ENCODE peak calls at places on chromosome 9, in nine cellular contexts. D is right lobe of liver, N is adipocyte, I is cardiac fibroblast, P is NCI-H1092, Y is fibroblast of the conjunctiva, E is IMR-90, G is lower leg skin, B is tibial artery. T is an unnamed sample.

GRCh38 chr9:134284273-134284672 is 42.0 kb upstream of the RXRA start:
- DNase-seq in E (no peak), B (no peak), Y (no peak), P (no peak), D (peak), I (no peak), G (no peak), N (no peak), T (no peak)

GRCh38 chr9:133184971-133185370 is 21.3 kb upstream of the GBGT1 start:
- DNase-seq in D (no peak), B (no peak), E (peak), Y (peak), G (peak), I (peak), N (peak), P (peak), T (peak)

GRCh38 chr9:110125763-110126351 is 82.1 kb downstream of the C9orf152 start:
- DNase-seq in Y (no peak), P (no peak), N (no peak), G (no peak), D (no peak), B (no peak), I (no peak), E (peak), T (no peak)

GRCh38 chr9:115494393-115494792 is 376.4 kb upstream of the TNC start:
- DNase-seq in N (peak), D (no peak), I (peak), E (no peak), B (peak), Y (no peak), G (no peak), P (no peak), T (peak)

GRCh38 chr9:136602193-136602885 is 56.5 kb upstream of the NOTCH1 start:
- DNase-seq in B (no peak), N (no peak), I (no peak), D (no peak), E (no peak), P (no peak), G (no peak), Y (no peak), T (no peak)

GRCh38 chr9:27548055-27548741 is 18.6 kb upstream of the MOB3B start:
- DNase-seq in Y (no peak), I (peak), N (peak), E (peak), G (no peak), B (no peak), D (no peak), P (peak), T (peak)

GRCh38 chr9:20478780-20479179 is 143.5 kb downstream of the MLLT3 start:
- DNase-seq in D (no peak), G (no peak), P (no peak), Y (no peak), I (no peak), N (no peak), E (no peak), B (no peak), T (no peak)

GRCh38 chr9:99778308-99778707 is 43.4 kb upstream of the NR4A3 start:
- DNase-seq in D (no peak), B (no peak), G (no peak), I (peak), N (peak), P (no peak), E (peak), Y (peak), T (peak)

GRCh38 chr9:13082796-13083195 is 196.7 kb downstream of the MPDZ start:
- DNase-seq in N (peak), D (no peak), I (no peak), Y (no peak), G (no peak), E (no peak), P (no peak), B (no peak), T (peak)

GRCh38 chr9:77495834-77496671 is 152.1 kb downstream of the GNA14 start:
- DNase-seq in E (peak), P (no peak), I (peak), D (no peak), N (peak), B (no peak), Y (peak), G (no peak), T (peak)

GRCh38 chr9:69104830-69105527 is 69.1 kb upstream of the TJP2 start:
- DNase-seq in I (no peak), P (no peak), B (no peak), N (no peak), Y (no peak), E (no peak), D (peak), G (peak), T (no peak)

GRCh38 chr9:123753011-123753410 is 176.9 kb downstream of the DENND1A start:
- DNase-seq in B (no peak), G (no peak), N (no peak), D (no peak), Y (no peak), E (no peak), P (no peak), I (no peak), T (peak)

GRCh38 chr9:530681-531080 is 310.8 kb upstream of the DMRT1 start:
- DNase-seq in B (peak), I (peak), E (peak), G (peak), Y (no peak), P (no peak), N (peak), D (no peak), T (peak)

GRCh38 chr9:6955251-6955921 is 197.6 kb downstream of the KDM4C start:
- DNase-seq in G (no peak), I (peak), Y (no peak), D (no peak), P (peak), B (no peak), E (peak), N (peak), T (peak)

GRCh38 chr9:93577045-93577939 is 908 bp downstream of the PHF2 start:
- DNase-seq in P (no peak), Y (no peak), I (no peak), N (peak), B (no peak), D (peak), E (no peak), G (no peak), T (peak)

GRCh38 chr9:98709968-98710965 is 1.5 kb upstream of the GABBR2 start:
- DNase-seq in P (no peak), D (no peak), G (no peak), E (peak), N (peak), Y (peak), B (no peak), I (peak), T (peak)

GRCh38 chr9:124493794-124494479 is 13.3 kb downstream of the NR5A1 start:
- DNase-seq in B (no peak), N (no peak), I (no peak), E (no peak), D (no peak), G (no peak), Y (no peak), P (no peak), T (no peak)

GRCh38 chr9:626591-626990 is 214.9 kb upstream of the DMRT1 start:
- DNase-seq in B (no peak), Y (no peak), N (peak), P (no peak), G (no peak), I (peak), E (no peak), D (no peak), T (no peak)

GRCh38 chr9:27336829-27337228 is 39.9 kb upstream of the EQTN start:
- DNase-seq in E (no peak), N (no peak), B (no peak), Y (no peak), G (no peak), I (no peak), P (no peak), D (no peak), T (no peak)

GRCh38 chr9:69740872-69741505 is 18.8 kb downstream of the PTAR1 start:
- DNase-seq in D (no peak), G (no peak), P (no peak), B (no peak), Y (no peak), E (peak), I (peak), N (no peak), T (no peak)

T was measured in EH.